ENCODE peak calls at places on chromosomes 12 and 14, in six cellular contexts. One of them, this sample, is unnamed.

GRCh38 chr12:7190268-7191055 is 976 bp downstream of the PEX5 start:
- DNase-seq in mesenchymal stem cell: peak; percentile 20
- DNase-seq in IMR-90: peak; percentile 6
- DNase-seq in H1: peak; percentile 65
- DNase-seq in H9: peak; percentile 59
- DNase-seq in trophoblast cell: no peak
- DNase-seq in this sample: no peak

GRCh38 chr14:52071675-52072074 is 2.8 kb upstream of the NID2 start:
- DNase-seq in mesenchymal stem cell: no peak
- DNase-seq in IMR-90: peak; percentile 57
- DNase-seq in H1: no peak
- DNase-seq in H9: no peak
- DNase-seq in trophoblast cell: peak; percentile 25
- DNase-seq in this sample: no peak

GRCh38 chr14:99521176-99522024 is 40.2 kb downstream of the CCNK start:
- DNase-seq in mesenchymal stem cell: no peak
- DNase-seq in IMR-90: no peak
- DNase-seq in H1: no peak
- DNase-seq in H9: no peak
- DNase-seq in trophoblast cell: no peak
- DNase-seq in this sample: no peak

GRCh38 chr14:95304342-95304741 is 15.4 kb downstream of the CLMN start:
- DNase-seq in mesenchymal stem cell: no peak
- DNase-seq in IMR-90: no peak
- DNase-seq in H1: no peak
- DNase-seq in H9: no peak
- DNase-seq in trophoblast cell: no peak
- DNase-seq in this sample: no peak

GRCh38 chr12:118979763-118980406 is 1.5 kb upstream of the SRRM4 start:
- DNase-seq in mesenchymal stem cell: peak; percentile 31
- DNase-seq in IMR-90: peak; percentile 24
- DNase-seq in H1: peak; percentile 86
- DNase-seq in H9: peak; percentile 91
- DNase-seq in trophoblast cell: peak; percentile 78
- DNase-seq in this sample: peak; percentile 91

GRCh38 chr12:52876371-52876770 is 27.6 kb upstream of the KRT78 start:
- DNase-seq in mesenchymal stem cell: no peak
- DNase-seq in IMR-90: no peak
- DNase-seq in H1: no peak
- DNase-seq in H9: no peak
- DNase-seq in trophoblast cell: peak; percentile 3
- DNase-seq in this sample: no peak

GRCh38 chr14:75941030-75941429 is 40.8 kb downstream of the TGFB3 start:
- DNase-seq in mesenchymal stem cell: no peak
- DNase-seq in IMR-90: peak; percentile 17
- DNase-seq in H1: no peak
- DNase-seq in H9: no peak
- DNase-seq in trophoblast cell: no peak
- DNase-seq in this sample: no peak

GRCh38 chr12:53643232-53643992 is 17.2 kb upstream of the ATF7 start:
- DNase-seq in mesenchymal stem cell: no peak
- DNase-seq in IMR-90: no peak
- DNase-seq in H1: no peak
- DNase-seq in H9: no peak
- DNase-seq in trophoblast cell: no peak
- DNase-seq in this sample: no peak

GRCh38 chr12:118357327-118358007 is 15.2 kb downstream of the TAOK3 start:
- DNase-seq in mesenchymal stem cell: peak; percentile 66
- DNase-seq in IMR-90: peak; percentile 65
- DNase-seq in H1: no peak
- DNase-seq in H9: no peak
- DNase-seq in trophoblast cell: peak; percentile 36
- DNase-seq in this sample: no peak

GRCh38 chr12:2163172-2163927 is 110.6 kb downstream of the CACNA1C start:
- DNase-seq in mesenchymal stem cell: peak; percentile 69
- DNase-seq in IMR-90: peak; percentile 98
- DNase-seq in H1: no peak
- DNase-seq in H9: no peak
- DNase-seq in trophoblast cell: no peak
- DNase-seq in this sample: no peak

GRCh38 chr12:121366063-121366459 is 13.8 kb upstream of the ANAPC5 start:
- DNase-seq in mesenchymal stem cell: no peak
- DNase-seq in IMR-90: no peak
- DNase-seq in H1: no peak
- DNase-seq in H9: no peak
- DNase-seq in trophoblast cell: no peak
- DNase-seq in this sample: no peak

GRCh38 chr12:124863409-124864325 is at the start of gene SCARB1:
- DNase-seq in mesenchymal stem cell: peak; percentile 73
- DNase-seq in IMR-90: peak; percentile 64
- DNase-seq in H1: peak; percentile 88
- DNase-seq in H9: peak; percentile 93
- DNase-seq in trophoblast cell: peak; percentile 91
- DNase-seq in this sample: peak; percentile 76

GRCh38 chr12:54463484-54463883 is 9.9 kb downstream of the GTSF1 start:
- DNase-seq in mesenchymal stem cell: no peak
- DNase-seq in IMR-90: no peak
- DNase-seq in H1: no peak
- DNase-seq in H9: no peak
- DNase-seq in trophoblast cell: no peak
- DNase-seq in this sample: no peak

GRCh38 chr14:95025941-95026340 is 131.4 kb downstream of the DICER1 start:
- DNase-seq in mesenchymal stem cell: no peak
- DNase-seq in IMR-90: no peak
- DNase-seq in H1: no peak
- DNase-seq in H9: no peak
- DNase-seq in trophoblast cell: no peak
- DNase-seq in this sample: no peak

GRCh38 chr14:104657114-104657524 is 32.3 kb upstream of the INF2 start:
- DNase-seq in mesenchymal stem cell: no peak
- DNase-seq in IMR-90: no peak
- DNase-seq in H1: no peak
- DNase-seq in H9: no peak
- DNase-seq in trophoblast cell: peak; percentile 10
- DNase-seq in this sample: no peak

GRCh38 chr12:76591461-76591860 is 31.9 kb upstream of the OSBPL8 start:
- DNase-seq in mesenchymal stem cell: no peak
- DNase-seq in IMR-90: peak; percentile 48
- DNase-seq in H1: no peak
- DNase-seq in H9: no peak
- DNase-seq in trophoblast cell: no peak
- DNase-seq in this sample: no peak

GRCh38 chr12:66014818-66015217 is 115.7 kb downstream of the LLPH start:
- DNase-seq in mesenchymal stem cell: peak; percentile 75
- DNase-seq in IMR-90: peak; percentile 71
- DNase-seq in H1: no peak
- DNase-seq in H9: no peak
- DNase-seq in trophoblast cell: no peak
- DNase-seq in this sample: no peak

GRCh38 chr14:61472801-61473376 is 151.5 kb downstream of the PRKCH start:
- DNase-seq in mesenchymal stem cell: peak; percentile 50
- DNase-seq in IMR-90: peak; percentile 24
- DNase-seq in H1: no peak
- DNase-seq in H9: no peak
- DNase-seq in trophoblast cell: no peak
- DNase-seq in this sample: no peak

GRCh38 chr14:89673499-89674225 is 256.6 kb upstream of the FOXN3 start:
- DNase-seq in mesenchymal stem cell: peak; percentile 14
- DNase-seq in IMR-90: peak; percentile 66
- DNase-seq in H1: no peak
- DNase-seq in H9: no peak
- DNase-seq in trophoblast cell: peak; percentile 82
- DNase-seq in this sample: no peak

GRCh38 chr12:9673404-9674225 is 4.1 kb downstream of the CLEC2D start:
- DNase-seq in mesenchymal stem cell: peak; percentile 92
- DNase-seq in IMR-90: peak; percentile 92
- DNase-seq in H1: no peak
- DNase-seq in H9: peak; percentile 61
- DNase-seq in trophoblast cell: peak; percentile 92
- DNase-seq in this sample: no peak

GRCh38 chr14:57029620-57030253 is 219.5 kb upstream of the OTX2 start:
- DNase-seq in mesenchymal stem cell: no peak
- DNase-seq in IMR-90: no peak
- DNase-seq in H1: no peak
- DNase-seq in H9: peak; percentile 45
- DNase-seq in trophoblast cell: no peak
- DNase-seq in this sample: no peak

GRCh38 chr14:104892517-104893434 is 27.7 kb downstream of the CEP170B start:
- DNase-seq in mesenchymal stem cell: no peak
- DNase-seq in IMR-90: no peak
- DNase-seq in H1: peak; percentile 48
- DNase-seq in H9: peak; percentile 50
- DNase-seq in trophoblast cell: no peak
- DNase-seq in this sample: no peak

GRCh38 chr14:101109981-101110728 is 206.6 kb upstream of the RTL1 start:
- DNase-seq in mesenchymal stem cell: no peak
- DNase-seq in IMR-90: no peak
- DNase-seq in H1: no peak
- DNase-seq in H9: no peak
- DNase-seq in trophoblast cell: no peak
- DNase-seq in this sample: no peak

GRCh38 chr14:29354446-29354845 is 573.2 kb downstream of the PRKD1 start:
- DNase-seq in mesenchymal stem cell: no peak
- DNase-seq in IMR-90: peak; percentile 7
- DNase-seq in H1: no peak
- DNase-seq in H9: no peak
- DNase-seq in trophoblast cell: no peak
- DNase-seq in this sample: no peak

GRCh38 chr12:119055977-119056376 is 74.6 kb downstream of the SRRM4 start:
- DNase-seq in mesenchymal stem cell: no peak
- DNase-seq in IMR-90: no peak
- DNase-seq in H1: no peak
- DNase-seq in H9: no peak
- DNase-seq in trophoblast cell: no peak
- DNase-seq in this sample: no peak

GRCh38 chr12:101857043-101857558 is 20.3 kb upstream of the DRAM1 start:
- DNase-seq in mesenchymal stem cell: peak; percentile 67
- DNase-seq in IMR-90: peak; percentile 81
- DNase-seq in H1: no peak
- DNase-seq in H9: no peak
- DNase-seq in trophoblast cell: peak; percentile 55
- DNase-seq in this sample: no peak

DNA sequence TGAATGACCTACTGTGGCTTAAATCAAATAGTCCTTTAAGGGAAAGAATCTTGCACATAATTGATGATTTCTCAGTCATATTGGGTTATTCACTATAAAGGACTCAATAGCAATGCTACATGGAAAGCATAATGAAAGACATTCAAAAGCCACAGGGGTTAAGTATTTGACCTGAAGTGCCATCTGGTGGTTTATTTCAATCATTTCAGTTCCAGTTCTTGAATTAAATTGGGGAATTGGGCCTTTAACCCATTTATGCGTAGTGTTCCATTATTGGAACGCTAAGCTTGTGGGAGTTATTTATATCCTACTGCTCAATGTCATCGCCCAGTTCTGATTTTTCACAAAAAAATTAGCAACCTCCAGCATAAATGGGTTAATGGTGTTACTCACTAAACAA is 41.3 kb upstream of the C12orf71 start:
- DNase-seq in mesenchymal stem cell: peak; percentile 32
- DNase-seq in IMR-90: no peak
- DNase-seq in H1: no peak
- DNase-seq in H9: no peak
- DNase-seq in trophoblast cell: peak; percentile 35
- DNase-seq in this sample: no peak
- H2BK120ac ChIP-seq in mesenchymal stem cell: no peak overlapping the region
- H2BK120ac ChIP-seq in IMR-90: no peak overlapping the region
- H2BK120ac ChIP-seq in H1: no peak overlapping the region
- H2BK120ac ChIP-seq in H9: no peak overlapping the region
- H2BK120ac ChIP-seq in trophoblast cell: no peak overlapping the region
- H2BK120ac ChIP-seq in this sample: no peak overlapping the region

GRCh38 chr12:41772478-41772877 is 372.2 kb downstream of the GXYLT1 start:
- DNase-seq in mesenchymal stem cell: no peak
- DNase-seq in IMR-90: no peak
- DNase-seq in H1: no peak
- DNase-seq in H9: no peak
- DNase-seq in trophoblast cell: no peak
- DNase-seq in this sample: no peak

GRCh38 chr12:41769810-41770209 is 374.9 kb downstream of the GXYLT1 start:
- DNase-seq in mesenchymal stem cell: no peak
- DNase-seq in IMR-90: no peak
- DNase-seq in H1: no peak
- DNase-seq in H9: no peak
- DNase-seq in trophoblast cell: no peak
- DNase-seq in this sample: no peak
- H3K14ac ChIP-seq in mesenchymal stem cell: no peak overlapping the region
- H3K14ac ChIP-seq in IMR-90: no peak overlapping the region
- H3K14ac ChIP-seq in H1: no peak overlapping the region
- H3K14ac ChIP-seq in H9: no peak overlapping the region
- H3K14ac ChIP-seq in trophoblast cell: no peak overlapping the region
- H3K14ac ChIP-seq in this sample: no peak overlapping the region

DNA sequence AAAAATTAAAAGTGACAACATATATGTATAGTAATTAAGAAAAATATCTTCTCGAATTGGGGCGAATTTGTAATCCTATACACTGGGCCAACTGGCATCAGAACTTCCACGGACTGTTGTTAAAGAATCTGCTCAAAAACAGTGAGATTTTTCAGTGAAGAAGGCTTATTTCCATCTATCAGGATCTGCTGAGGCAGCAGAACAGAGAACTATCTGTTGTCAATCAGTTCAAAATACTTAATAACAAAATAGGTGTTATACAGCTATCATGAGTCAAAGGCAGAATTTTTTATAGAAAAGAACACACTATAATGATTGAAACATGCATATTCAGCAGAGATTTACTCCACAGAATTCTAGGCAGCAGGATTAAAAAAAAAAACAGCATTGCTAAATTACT is 41.9 kb downstream of the IFNG-AS1 start:
- DNase-seq in mesenchymal stem cell: no peak
- DNase-seq in IMR-90: no peak
- DNase-seq in H1: no peak
- DNase-seq in H9: no peak
- DNase-seq in trophoblast cell: no peak
- DNase-seq in this sample: no peak
- H3K18ac ChIP-seq in mesenchymal stem cell: no peak overlapping the region
- H3K18ac ChIP-seq in IMR-90: no peak overlapping the region
- H3K18ac ChIP-seq in H1: no peak overlapping the region
- H3K18ac ChIP-seq in H9: no peak overlapping the region
- H3K18ac ChIP-seq in trophoblast cell: no peak overlapping the region
- H3K18ac ChIP-seq in this sample: no peak overlapping the region

GRCh38 chr14:35391388-35391710 is 13.2 kb downstream of the NFKBIA start:
- DNase-seq in mesenchymal stem cell: no peak
- DNase-seq in IMR-90: no peak
- DNase-seq in H1: no peak
- DNase-seq in H9: no peak
- DNase-seq in trophoblast cell: no peak
- DNase-seq in this sample: no peak

GRCh38 chr14:35388656-35389314 is 15.8 kb downstream of the NFKBIA start:
- DNase-seq in mesenchymal stem cell: no peak
- DNase-seq in IMR-90: no peak
- DNase-seq in H1: no peak
- DNase-seq in H9: no peak
- DNase-seq in trophoblast cell: no peak
- DNase-seq in this sample: no peak

GRCh38 chr14:35387713-35388579 is 16.6 kb downstream of the NFKBIA start:
- DNase-seq in mesenchymal stem cell: no peak
- DNase-seq in IMR-90: no peak
- DNase-seq in H1: no peak
- DNase-seq in H9: no peak
- DNase-seq in trophoblast cell: no peak
- DNase-seq in this sample: no peak

GRCh38 chr14:35389315-35389667 is 15.3 kb downstream of the NFKBIA start:
- DNase-seq in mesenchymal stem cell: no peak
- DNase-seq in IMR-90: no peak
- DNase-seq in H1: no peak
- DNase-seq in H9: no peak
- DNase-seq in trophoblast cell: no peak
- DNase-seq in this sample: no peak

GRCh38 chr14:35390577-35391387 is 13.8 kb downstream of the NFKBIA start:
- DNase-seq in mesenchymal stem cell: peak; percentile 84
- DNase-seq in IMR-90: no peak
- DNase-seq in H1: no peak
- DNase-seq in H9: no peak
- DNase-seq in trophoblast cell: no peak
- DNase-seq in this sample: no peak
- H2BK120ac ChIP-seq in mesenchymal stem cell: no peak overlapping the region
- H2BK120ac ChIP-seq in IMR-90: no peak overlapping the region
- H2BK120ac ChIP-seq in H1: no peak overlapping the region
- H2BK120ac ChIP-seq in H9: no peak overlapping the region
- H2BK120ac ChIP-seq in trophoblast cell: no peak overlapping the region
- H2BK120ac ChIP-seq in this sample: no peak overlapping the region

This sample was measured in neuronal stem cell.